ENCODE peak calls at places on chromosomes 2 and 18, in four cellular contexts. C is uterus, T is sigmoid colon, S is body of pancreas. V is an unnamed sample.

GRCh38 chr2:223008936-223009335 is 43.1 kb upstream of the KCNE4 start:
- DNase-seq in C (no peak), T (no peak), S (no peak), V (no peak)

GRCh38 chr2:105417789-105418475 is 19.1 kb upstream of the FHL2 start:
- DNase-seq in C (no peak), T (no peak), S (no peak), V (no peak)

GRCh38 chr2:94602466-94602865 is 268.8 kb upstream of the TEKT4 start:
- DNase-seq in C (no peak), T (no peak), S (no peak), V (no peak)

GRCh38 chr2:675982-676646 is 1.1 kb downstream of the TMEM18 start:
- DNase-seq in C (peak; percentile 76), T (peak; percentile 85), S (peak; percentile 59), V (peak; percentile 54)

GRCh38 chr2:196131384-196131861 is 40.0 kb downstream of the STK17B start:
- DNase-seq in C (no peak), T (no peak), S (no peak), V (peak; percentile 47)

GRCh38 chr2:27903649-27904544 is 13.4 kb downstream of the BABAM2 start:
- DNase-seq in C (no peak), T (no peak), S (no peak), V (no peak)

GRCh38 chr18:79944746-79945117 is 6.7 kb downstream of the SLC66A2 start:
- DNase-seq in C (no peak), T (peak; percentile 37), S (no peak), V (no peak)

GRCh38 chr2:241901018-241901380 is 31.5 kb downstream of the RTP5 start:
- DNase-seq in C (no peak), T (no peak), S (no peak), V (no peak)

GRCh38 chr18:62339106-62339988 is 14.2 kb downstream of the TNFRSF11A start:
- DNase-seq in C (no peak), T (no peak), S (no peak), V (no peak)

GRCh38 chr18:59547691-59548182 is 149.5 kb downstream of the CCBE1 start:
- DNase-seq in C (no peak), T (no peak), S (no peak), V (no peak)

GRCh38 chr2:66509326-66509811 is 74.4 kb downstream of the MEIS1 start:
- DNase-seq in C (no peak), T (no peak), S (no peak), V (no peak)

GRCh38 chr2:149622343-149622742 is 34.8 kb upstream of the MMADHC start:
- DNase-seq in C (no peak), T (no peak), S (no peak), V (no peak)

GRCh38 chr2:77487074-77487803 is 34.9 kb downstream of the LRRTM4 start:
- DNase-seq in C (no peak), T (no peak), S (no peak), V (no peak)

GRCh38 chr18:3184275-3184963 is 35.3 kb downstream of the MYOM1 start:
- DNase-seq in C (no peak), T (no peak), S (no peak), V (no peak)

GRCh38 chr2:217947341-217948316 is 55.2 kb downstream of the TNS1 start:
- DNase-seq in C (peak; percentile 14), T (peak; percentile 66), S (no peak), V (no peak)

GRCh38 chr2:30686669-30687068 is 120.6 kb downstream of the CAPN13 start:
- DNase-seq in C (no peak), T (peak; percentile 39), S (no peak), V (no peak)

GRCh38 chr2:128154225-128154624 is 63.2 kb downstream of the UGGT1 start:
- DNase-seq in C (no peak), T (no peak), S (no peak), V (no peak)

GRCh38 chr2:27281855-27282559 is at the start of gene TRIM54:
- DNase-seq in C (no peak), T (no peak), S (no peak), V (no peak)

GRCh38 chr18:490624-491023 is 9.9 kb downstream of the COLEC12 start:
- DNase-seq in C (no peak), T (no peak), S (no peak), V (no peak)

GRCh38 chr2:52933878-52934277 is 833.7 kb upstream of the CHAC2 start:
- DNase-seq in C (no peak), T (no peak), S (no peak), V (no peak)

GRCh38 chr18:58695772-58696171 is 24.5 kb downstream of the MALT1 start:
- DNase-seq in C (no peak), T (no peak), S (no peak), V (no peak)

DNA sequence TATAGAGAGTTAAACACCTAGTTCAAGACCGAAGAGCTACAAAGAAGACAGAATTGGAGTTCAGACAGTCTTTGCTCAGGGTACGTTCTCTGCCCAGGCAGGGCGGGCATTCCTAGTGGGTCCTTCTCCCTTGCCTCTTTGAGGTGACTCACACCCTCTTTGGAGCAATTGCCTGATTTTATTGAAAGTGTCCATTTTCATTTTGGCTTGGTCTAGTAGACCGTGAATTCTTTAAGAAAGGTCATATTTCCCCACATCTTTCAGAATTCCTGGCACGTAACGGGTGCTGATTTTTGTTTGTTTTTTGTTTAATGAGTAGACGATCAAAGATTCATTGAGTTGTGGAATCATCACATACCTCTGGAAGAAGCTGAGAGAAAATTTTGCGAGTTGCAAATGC is 871.5 kb downstream of the RNF144A start:
- DNase-seq in C (no peak), T (no peak), S (no peak), V (no peak)
- H3K4me1 ChIP-seq in C (no peaks in the 10 kb centered on the region), T (no peaks in the 10 kb centered on the region), S (peaks cover 21% of the 10 kb centered on the region), V (no peaks in the 10 kb centered on the region)

DNA sequence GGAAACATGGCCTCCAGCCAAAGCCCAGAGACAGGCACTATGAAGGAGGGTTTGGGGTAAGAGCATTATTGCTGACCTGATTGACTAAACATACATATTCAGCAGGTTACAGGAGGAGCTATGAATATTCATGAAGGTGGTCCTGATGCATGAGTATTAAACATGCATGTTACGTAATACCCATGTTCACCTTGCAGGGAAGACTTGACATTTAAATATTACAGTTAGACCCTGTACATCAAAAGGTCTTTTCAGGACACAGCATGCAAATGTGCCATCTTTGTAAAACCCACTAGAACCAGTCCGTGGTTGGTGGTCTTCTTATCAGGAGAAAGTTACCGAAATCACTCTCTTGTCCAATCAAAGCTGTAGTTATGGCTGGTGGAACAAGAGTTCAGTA is 59.9 kb downstream of the XRCC5 start:
- DNase-seq in C (no peak), T (no peak), S (no peak), V (no peak)
- H3K36me3 ChIP-seq in C (no peaks in the 10 kb centered on the region), T (peaks cover 19% of the 10 kb centered on the region), S (peaks cover 7% of the 10 kb centered on the region), V (peaks cover 15% of the 10 kb centered on the region)

GRCh38 chr2:181444654-181445053 is 12.5 kb upstream of the ITGA4 start:
- DNase-seq in C (no peak), T (no peak), S (no peak), V (no peak)
- H3K4me1 ChIP-seq in C (no peaks in the 10 kb centered on the region), T (no peaks in the 10 kb centered on the region), S (peaks cover 5% of the 10 kb centered on the region), V (no peaks in the 10 kb centered on the region)

DNA sequence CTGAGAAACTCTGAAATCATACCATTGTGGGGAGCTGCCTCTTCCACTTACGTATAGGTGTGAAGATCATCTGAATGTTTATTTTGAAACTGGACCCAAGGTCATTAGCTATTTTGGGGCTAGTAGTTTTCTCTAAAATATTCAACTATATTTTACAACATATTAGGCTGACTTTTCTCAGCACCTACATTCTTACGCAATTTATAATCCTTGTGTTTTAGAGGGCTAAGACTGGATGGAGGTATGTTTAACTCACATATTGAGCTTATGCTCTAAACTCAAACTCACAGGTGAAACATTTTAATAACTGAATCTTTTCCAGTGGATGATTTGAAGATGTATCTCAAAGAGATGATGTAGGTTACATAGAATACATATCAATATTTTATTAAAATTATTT is 49.2 kb downstream of the EFEMP1 start:
- DNase-seq in C (no peak), T (no peak), S (no peak), V (no peak)
- H3K36me3 ChIP-seq in C (no peaks in the 10 kb centered on the region), T (no peaks in the 10 kb centered on the region), S (no peaks in the 10 kb centered on the region), V (no peaks in the 10 kb centered on the region)

DNA sequence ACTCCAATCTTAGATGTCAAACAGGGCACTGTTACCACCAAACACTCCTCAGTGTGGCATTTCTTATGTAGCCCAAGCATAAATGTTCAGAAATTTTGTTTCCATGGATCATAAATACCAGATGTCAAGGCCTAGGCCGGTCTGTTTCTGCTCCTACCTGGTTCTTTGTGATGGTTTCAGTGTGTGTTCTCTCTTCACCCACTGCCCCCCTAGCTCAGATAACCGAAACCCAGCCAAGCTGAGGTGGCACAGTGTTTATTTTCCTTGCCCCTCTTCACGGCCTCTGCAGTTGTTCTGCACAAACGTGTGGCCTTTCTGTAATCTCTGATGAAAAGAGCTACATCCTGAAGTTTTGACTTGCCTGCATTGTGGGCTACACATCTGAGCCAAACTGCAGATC is 98.9 kb downstream of the NRP2 start:
- DNase-seq in C (no peak), T (no peak), S (no peak), V (no peak)
- H3K4me1 ChIP-seq in C (peaks cover 4% of the 10 kb centered on the region), T (no peaks in the 10 kb centered on the region), S (peaks cover 1% of the 10 kb centered on the region), V (no peaks in the 10 kb centered on the region)

GRCh38 chr2:9590635-9591034 is 35.0 kb upstream of the ADAM17 start:
- DNase-seq in C (no peak), T (no peak), S (no peak), V (no peak)
- H3K36me3 ChIP-seq in C (no peaks in the 10 kb centered on the region), T (peaks cover 13% of the 10 kb centered on the region), S (peaks cover 13% of the 10 kb centered on the region), V (peaks cover 5% of the 10 kb centered on the region)

GRCh38 chr2:96202152-96202856 is 6.3 kb downstream of the STARD7 start:
- DNase-seq in C (no peak), T (no peak), S (no peak), V (no peak)

GRCh38 chr2:96204836-96205235 is 3.8 kb downstream of the STARD7 start:
- DNase-seq in C (no peak), T (no peak), S (no peak), V (no peak)

GRCh38 chr2:96201338-96201737 is 7.3 kb downstream of the STARD7 start:
- DNase-seq in C (no peak), T (no peak), S (peak; percentile 22), V (no peak)

GRCh38 chr2:96205238-96205637 is 3.4 kb downstream of the STARD7 start:
- DNase-seq in C (no peak), T (no peak), S (no peak), V (no peak)

GRCh38 chr2:96203130-96204028 is 5.2 kb downstream of the STARD7 start:
- DNase-seq in C (no peak), T (no peak), S (no peak), V (no peak)
- H3K4me1 ChIP-seq in C (peaks cover 14% of the 10 kb centered on the region), T (no peaks in the 10 kb centered on the region), S (peaks cover 78% of the 10 kb centered on the region), V (no peaks in the 10 kb centered on the region)

DNA sequence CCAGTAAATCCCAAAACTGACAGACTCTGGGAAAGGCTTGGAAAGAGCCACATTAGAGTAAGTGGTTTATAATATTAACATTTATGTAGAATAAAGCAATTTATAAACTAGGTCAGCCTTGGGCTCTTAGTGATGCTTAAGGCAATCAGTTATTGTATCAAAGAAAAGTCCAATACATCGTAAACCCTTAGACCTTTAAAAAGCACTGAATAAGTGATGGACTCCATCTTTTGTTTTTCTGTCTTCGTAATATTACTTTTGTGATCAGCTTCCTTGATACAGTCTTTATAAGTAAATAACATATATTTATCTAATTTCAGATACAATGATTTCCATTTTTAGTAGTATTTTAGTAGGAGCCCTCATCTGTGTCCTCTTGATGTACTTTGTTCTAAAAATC is 28.7 kb downstream of the DDX1 start:
- DNase-seq in C (no peak), T (no peak), S (no peak), V (no peak)
- H3K36me3 ChIP-seq in C (no peaks in the 10 kb centered on the region), T (peaks cover 37% of the 10 kb centered on the region), S (peaks cover 49% of the 10 kb centered on the region), V (peaks cover 18% of the 10 kb centered on the region)